ENCODE peak calls at places on chromosomes 1 and 21, in six cellular contexts. S is tibial artery, N is cardiac muscle cell, D is fibroblast of lung, U is sigmoid colon, Z is IMR-90. V is an unnamed sample.

GRCh38 chr1:114455102-114455785 is 55.8 kb downstream of the TRIM33 start:
- DNase-seq in D (peak), U (no peak), Z (peak), N (no peak), S (no peak), V (peak)

GRCh38 chr1:235297579-235297978 is 30.4 kb downstream of the ARID4B start:
- DNase-seq in U (no peak), N (no peak), S (no peak), Z (peak), D (no peak), V (peak)

GRCh38 chr1:118304722-118305344 is 119.8 kb upstream of the SPAG17 start:
- DNase-seq in Z (no peak), U (no peak), N (peak), D (peak), S (no peak), V (no peak)

GRCh38 chr1:27806758-27807157 is 23.8 kb upstream of the PPP1R8 start:
- DNase-seq in Z (no peak), U (no peak), D (no peak), S (no peak), N (no peak), V (no peak)

GRCh38 chr1:10509823-10510509 is 35.2 kb downstream of the PEX14 start:
- DNase-seq in N (no peak), U (no peak), Z (no peak), S (no peak), D (no peak), V (no peak)

GRCh38 chr1:11188381-11188780 is 774 bp upstream of the ANGPTL7 start:
- DNase-seq in S (no peak), N (no peak), D (peak), Z (no peak), U (no peak), V (no peak)

GRCh38 chr1:184664042-184664659 is 90.5 kb downstream of the EDEM3 start:
- DNase-seq in Z (peak), S (peak), U (peak), D (peak), N (peak), V (no peak)

GRCh38 chr1:41246568-41246967 is 4.5 kb upstream of the SCMH1 start:
- DNase-seq in U (no peak), N (no peak), D (no peak), S (no peak), Z (no peak), V (no peak)

GRCh38 chr1:248847956-248848561 is 10.0 kb downstream of the ZNF672 start:
- DNase-seq in D (no peak), S (no peak), U (no peak), N (no peak), Z (no peak), V (no peak)

GRCh38 chr1:220787069-220787614 is 429 bp downstream of the MTARC1 start:
- DNase-seq in N (no peak), U (peak), S (no peak), D (no peak), Z (no peak), V (peak)

GRCh38 chr21:27108228-27108627 is 141.3 kb upstream of the ADAMTS5 start:
- DNase-seq in Z (peak), N (no peak), D (peak), U (no peak), S (no peak), V (peak)

GRCh38 chr1:153881764-153882163 is 41.0 kb downstream of the GATAD2B start:
- DNase-seq in Z (peak), N (no peak), U (no peak), S (no peak), D (peak), V (no peak)

GRCh38 chr1:61138305-61138704 is 55.9 kb downstream of the NFIA start:
- DNase-seq in S (no peak), D (no peak), Z (no peak), U (no peak), N (no peak), V (no peak)

GRCh38 chr1:147072371-147073061 is 99.8 kb downstream of the PRKAB2 start:
- DNase-seq in D (peak), S (no peak), Z (no peak), N (peak), U (peak), V (peak)

GRCh38 chr1:228000836-228001563 is 5.8 kb upstream of the WNT3A start:
- DNase-seq in Z (no peak), N (no peak), S (no peak), D (no peak), U (peak), V (no peak)

GRCh38 chr1:35047188-35047858 is 15.6 kb upstream of the ZMYM6 start:
- DNase-seq in D (peak), N (no peak), Z (peak), S (no peak), U (no peak), V (peak)

GRCh38 chr21:45923146-45923545 is 58.4 kb upstream of the COL6A1 start:
- DNase-seq in N (peak), U (peak), S (peak), Z (peak), D (peak), V (peak)

GRCh38 chr1:227944931-227945890 is 2.5 kb downstream of the WNT9A start:
- DNase-seq in Z (no peak), D (no peak), S (no peak), N (peak), U (peak), V (no peak)

GRCh38 chr1:172746091-172746949 is 87.4 kb downstream of the FASLG start:
- DNase-seq in U (no peak), N (no peak), Z (peak), D (peak), S (no peak), V (peak)

GRCh38 chr1:36486436-36487335 is 4.0 kb upstream of the CSF3R start:
- DNase-seq in Z (no peak), S (peak), N (no peak), D (peak), U (peak), V (no peak)

GRCh38 chr1:93976291-93976690 is 67.1 kb upstream of the GCLM start:
- DNase-seq in U (no peak), D (no peak), N (no peak), S (no peak), Z (no peak), V (peak)

GRCh38 chr1:186487163-186487562 is 26.2 kb upstream of the PDC start:
- DNase-seq in Z (peak), S (no peak), N (no peak), D (no peak), U (no peak), V (no peak)

GRCh38 chr1:29966526-29967045 is 730.3 kb downstream of the PTPRU start:
- DNase-seq in U (no peak), Z (no peak), S (no peak), D (no peak), N (no peak), V (no peak)
- H3K27ac ChIP-seq in U (no peak), Z (no peak), S (no peak), D (no peak), N (no peak), V (no peak)

GRCh38 chr1:109398343-109399225 is 866 bp upstream of the SORT1 start:
- DNase-seq in U (no peak), S (no peak), Z (no peak), N (no peak), D (no peak), V (peak)
- TF ChIP-seq CTCF in U (no peak), S (no peak), Z (no peak), N (no peak), D (no peak), V (no peak)

GRCh38 chr1:64935551-64936158 is 30.7 kb downstream of the JAK1 start:
- DNase-seq in U (no peak), S (no peak), N (no peak), D (no peak), Z (no peak), V (no peak)

GRCh38 chr1:64936958-64937357 is 29.4 kb downstream of the JAK1 start:
- DNase-seq in D (peak), N (no peak), U (no peak), Z (peak), S (no peak), V (no peak)

GRCh38 chr1:64933296-64934070 is 32.9 kb downstream of the JAK1 start:
- DNase-seq in U (peak), N (no peak), Z (peak), S (peak), D (peak), V (no peak)

GRCh38 chr1:64932962-64933295 is 33.4 kb downstream of the JAK1 start:
- DNase-seq in U (no peak), D (no peak), S (no peak), N (no peak), Z (no peak), V (no peak)

DNA sequence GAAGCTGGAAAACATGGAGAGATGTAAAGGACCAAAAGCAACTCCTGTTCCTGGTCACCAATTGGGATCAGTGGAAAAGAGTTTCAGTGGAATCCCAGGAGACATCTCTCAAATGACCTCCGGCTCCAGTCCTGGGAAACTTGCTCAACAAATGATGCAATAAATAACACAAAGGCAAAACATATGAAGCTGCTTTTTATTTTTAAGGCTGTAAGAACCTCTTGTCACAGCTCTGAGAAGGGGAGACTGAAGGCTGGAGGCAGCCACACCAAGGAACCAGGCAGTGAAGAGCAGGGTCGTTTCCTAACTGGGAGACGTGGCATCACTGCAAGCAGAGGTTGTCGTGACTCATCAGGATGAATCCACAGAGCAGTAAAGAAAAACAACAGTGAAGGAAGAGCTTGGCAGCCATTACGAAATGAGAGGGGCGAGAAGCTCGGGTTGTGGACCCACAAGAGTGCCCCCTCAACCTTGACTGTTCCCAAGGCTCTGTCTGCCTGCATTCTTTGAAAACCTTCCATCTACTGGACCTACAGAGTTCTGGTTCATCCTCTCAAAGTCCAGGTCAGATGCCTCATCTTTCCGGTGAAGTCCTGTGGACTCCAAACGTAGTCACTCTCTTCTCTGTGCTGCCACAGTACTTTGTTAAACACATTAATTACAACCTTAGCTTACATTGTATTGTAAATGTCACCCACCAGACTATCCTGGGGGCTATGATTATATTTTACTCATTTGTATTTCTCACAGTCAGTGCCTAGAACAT is 32.1 kb downstream of the JAK1 start:
- DNase-seq in Z (peak), D (peak), U (peak), S (peak), N (no peak), V (peak)
- H3K27ac ChIP-seq in Z (peak), D (peak), U (peak), S (peak), N (peak), V (no peak)

GRCh38 chr1:204447736-204448135 is 36.1 kb upstream of the PPP1R15B start:
- DNase-seq in Z (no peak), U (no peak), S (no peak), D (no peak), N (no peak), V (no peak)

GRCh38 chr1:204447220-204447619 is 35.6 kb upstream of the PPP1R15B start:
- DNase-seq in D (no peak), S (no peak), Z (no peak), U (no peak), N (no peak), V (no peak)

GRCh38 chr1:204446413-204447111 is 34.9 kb upstream of the PPP1R15B start:
- DNase-seq in Z (peak), N (peak), S (peak), D (peak), U (peak), V (no peak)

GRCh38 chr1:204443871-204444581 is 32.4 kb upstream of the PPP1R15B start:
- DNase-seq in S (no peak), U (no peak), D (no peak), Z (no peak), N (no peak), V (peak)

DNA sequence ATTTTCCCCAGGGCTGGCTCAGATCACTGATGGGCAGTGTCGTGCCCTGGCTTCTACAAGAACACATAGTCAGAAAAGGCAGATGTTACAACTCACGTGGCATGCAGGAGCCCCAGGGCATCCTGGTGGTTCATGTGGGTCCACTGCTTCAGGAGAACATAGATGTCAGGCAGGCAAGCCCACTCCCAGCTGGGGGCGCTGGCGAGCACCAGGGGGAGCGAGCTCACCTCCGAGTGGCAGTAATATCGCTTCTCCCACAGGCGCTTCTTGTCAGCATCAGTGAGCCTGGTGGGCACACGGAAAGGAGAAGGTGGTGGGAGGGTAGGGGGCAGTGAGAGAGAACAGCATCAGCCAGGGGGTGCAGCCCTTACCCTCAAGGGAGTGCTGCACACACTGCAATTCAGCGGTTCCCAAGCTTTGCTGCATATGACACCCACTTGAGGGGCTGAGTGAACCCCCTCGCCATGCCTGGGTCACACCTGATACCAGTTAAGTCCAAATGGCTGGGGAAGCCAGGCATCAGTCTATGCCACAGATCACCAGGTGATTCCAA is 34.3 kb upstream of the PPP1R15B start:
- DNase-seq in D (peak), Z (peak), U (no peak), S (no peak), N (peak), V (no peak)
- TF ChIP-seq CTCF in D (peak), Z (peak), U (no peak), S (no peak), N (peak), V (peak)

GRCh38 chr1:5843521-5844096 is 148.6 kb downstream of the NPHP4 start:
- DNase-seq in Z (no peak), N (no peak), U (no peak), D (no peak), S (no peak), V (no peak)

GRCh38 chr1:5840551-5840914 is 151.7 kb downstream of the NPHP4 start:
- DNase-seq in Z (no peak), U (no peak), N (no peak), S (no peak), D (no peak), V (no peak)

GRCh38 chr1:5844442-5844841 is 147.8 kb downstream of the NPHP4 start:
- DNase-seq in S (no peak), U (no peak), Z (no peak), N (no peak), D (no peak), V (no peak)

GRCh38 chr1:5839811-5840550 is 152.2 kb downstream of the NPHP4 start:
- DNase-seq in Z (no peak), S (no peak), N (no peak), D (no peak), U (no peak), V (no peak)

DNA sequence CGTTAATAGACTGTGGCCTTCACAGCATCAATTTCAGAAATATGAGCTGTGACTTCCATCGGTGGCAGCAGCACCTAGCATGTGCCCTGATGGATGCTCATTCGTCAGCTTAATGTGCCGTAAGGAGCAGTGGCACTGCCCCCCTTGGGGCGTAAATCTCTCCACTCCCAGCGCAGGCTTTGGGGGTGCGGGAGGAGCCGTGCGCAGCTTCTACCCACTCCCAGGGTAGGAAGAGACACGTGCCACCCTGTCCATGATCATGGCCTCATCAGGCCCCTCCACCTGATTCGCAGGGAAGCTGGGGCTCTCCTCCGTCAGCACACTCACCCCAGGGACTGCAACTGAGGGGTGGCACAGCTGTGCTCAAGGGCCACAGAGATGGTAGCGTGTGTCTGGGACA is 149.5 kb downstream of the NPHP4 start:
- DNase-seq in N (no peak), S (no peak), D (no peak), Z (no peak), U (no peak), V (no peak)
- H3K27ac ChIP-seq in N (no peak), S (no peak), D (no peak), Z (no peak), U (no peak), V (no peak)

GRCh38 chr1:232635279-232635678 is 5.3 kb upstream of the SIPA1L2 start:
- DNase-seq in S (no peak), U (no peak), Z (no peak), N (no peak), D (no peak), V (no peak)
- TF ChIP-seq CTCF in S (no peak), U (no peak), Z (no peak), N (no peak), D (no peak), V (no peak)

GRCh38 chr21:33036430-33037162 is 10.9 kb downstream of the OLIG2 start:
- DNase-seq in U (peak), S (peak), N (no peak), Z (peak), D (peak), V (no peak)

GRCh38 chr21:33042812-33043211 is 17.1 kb downstream of the OLIG2 start:
- DNase-seq in S (no peak), D (peak), N (no peak), U (no peak), Z (peak), V (peak)

GRCh38 chr21:33041981-33042380 is 16.2 kb downstream of the OLIG2 start:
- DNase-seq in Z (peak), S (no peak), N (no peak), U (no peak), D (no peak), V (no peak)

GRCh38 chr21:33040215-33040614 is 14.5 kb downstream of the OLIG2 start:
- DNase-seq in U (no peak), D (no peak), N (no peak), S (no peak), Z (no peak), V (no peak)

DNA sequence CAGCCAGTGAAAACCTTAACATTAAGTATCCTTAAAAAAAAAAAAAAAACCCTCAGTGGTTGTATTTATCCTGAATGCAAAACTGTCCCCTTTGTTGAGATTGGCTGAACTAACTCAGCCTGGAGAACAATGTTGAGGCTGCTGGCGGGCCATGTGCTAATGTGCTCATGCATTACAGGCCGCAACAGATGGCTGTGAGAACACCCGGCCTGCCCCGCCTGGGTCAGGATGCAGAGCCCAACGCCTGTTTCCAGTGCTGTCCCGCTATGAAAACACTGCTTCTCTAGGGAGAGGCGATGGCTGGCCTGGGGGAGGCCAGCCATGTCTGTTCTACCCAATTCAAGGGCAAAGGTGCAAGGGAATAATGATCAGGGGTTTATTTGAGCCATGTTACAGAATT is 13.8 kb downstream of the OLIG2 start:
- DNase-seq in N (no peak), S (no peak), Z (no peak), D (no peak), U (peak), V (no peak)
- H3K27ac ChIP-seq in N (no peak), S (no peak), Z (no peak), D (no peak), U (no peak), V (no peak)

DNA sequence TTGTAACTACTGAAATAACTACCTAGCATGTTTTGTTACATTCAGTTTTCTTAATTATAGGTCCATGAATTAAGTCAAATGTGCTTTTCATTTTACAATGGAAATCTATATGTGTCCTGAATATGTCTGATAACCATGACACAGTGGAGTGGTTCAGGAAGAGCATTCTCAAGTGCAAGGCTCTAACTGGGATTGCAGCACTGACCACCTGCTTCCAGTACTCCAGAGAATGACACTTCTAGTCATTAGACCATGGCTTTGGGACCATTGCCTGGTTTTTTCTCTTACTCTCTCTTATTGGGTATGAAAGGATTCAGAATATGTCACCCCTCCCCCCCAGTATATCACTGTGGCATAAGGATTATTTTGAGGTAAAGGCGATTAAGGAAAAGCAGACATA is 204.9 kb upstream of the CACYBP start:
- DNase-seq in N (no peak), S (no peak), Z (no peak), D (no peak), U (no peak), V (no peak)
- TF ChIP-seq CTCF in N (no peak), S (no peak), Z (no peak), D (no peak), U (no peak), V (no peak)

DNA sequence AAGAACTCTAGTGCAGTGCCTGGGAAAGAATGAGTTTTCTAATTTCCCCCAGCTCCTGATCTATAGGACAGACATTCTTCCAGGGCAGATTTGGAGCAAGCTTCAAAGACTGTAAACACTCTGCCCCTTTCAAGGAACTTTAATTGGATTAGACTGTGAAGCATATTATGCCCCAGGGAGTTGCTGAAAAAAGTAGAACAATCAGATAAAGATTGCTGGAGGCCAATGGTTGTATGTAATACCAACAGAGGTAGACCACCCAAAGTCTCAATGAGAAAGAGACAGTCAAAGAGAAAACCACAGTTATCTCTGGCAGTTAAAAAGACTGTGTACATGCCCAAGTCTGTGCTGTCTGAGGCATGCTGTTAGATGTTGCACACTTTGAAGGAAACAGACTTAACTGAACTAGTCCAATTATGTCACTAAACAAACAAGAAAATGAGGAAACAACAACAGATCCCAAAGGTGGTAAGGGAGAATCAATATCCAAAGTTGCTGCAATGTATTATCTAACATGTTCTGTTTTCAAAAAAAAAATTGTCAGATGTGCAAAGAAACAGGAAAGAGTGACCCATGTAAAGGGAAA is 24.4 kb downstream of the C4BPA start:
- DNase-seq in D (no peak), S (no peak), Z (no peak), U (no peak), N (no peak), V (no peak)
- H3K27ac ChIP-seq in D (no peak), S (no peak), Z (no peak), U (no peak), N (no peak), V (no peak)

V was measured in foreskin keratinocyte.